ENCODE peak calls at places on chromosome 15, in nine cellular contexts. L is mammary epithelial cell, K is stomach, N is SK-N-SH, B is A549, M is PC-3, G is psoas muscle, F is IMR-90, P is pancreas. T is an unnamed sample. For H3K4me1, the result is how much of the 10 kb centered on the place peaks cover.

GRCh38 chr15:83565553-83566159 is 88.3 kb upstream of the ADAMTSL3 start:
- DNase-seq in G (no peak), N (peak), B (peak), F (peak), K (no peak), P (no peak), L (peak), M (peak), T (peak)

GRCh38 chr15:45377630-45378148 is 655 bp downstream of the GATM start:
- DNase-seq in L (no peak), F (no peak), B (no peak), N (peak), G (peak), M (no peak), K (peak), P (peak), T (peak)

GRCh38 chr15:93073465-93073952 is 15.5 kb downstream of the RGMA start:
- DNase-seq in M (no peak), P (peak), K (no peak), G (peak), N (no peak), B (no peak), L (no peak), F (no peak), T (no peak)

GRCh38 chr15:93948728-93949127 is 282.6 kb upstream of the MCTP2 start:
- DNase-seq in M (no peak), B (no peak), L (no peak), P (no peak), G (no peak), N (no peak), F (no peak), K (no peak), T (no peak)

GRCh38 chr15:91271565-91272153 is 171.6 kb downstream of the SV2B start:
- DNase-seq in F (peak), P (no peak), N (peak), M (peak), G (no peak), B (peak), K (peak), L (peak), T (peak)

GRCh38 chr15:96035091-96035490 is 295.4 kb upstream of the NR2F2 start:
- DNase-seq in G (no peak), B (no peak), F (no peak), P (no peak), L (no peak), M (no peak), N (no peak), K (no peak), T (no peak)

GRCh38 chr15:90905306-90906180 is 2.4 kb downstream of the MAN2A2 start:
- DNase-seq in L (no peak), G (peak), K (no peak), M (no peak), F (no peak), N (no peak), B (no peak), P (no peak), T (no peak)

GRCh38 chr15:71753346-71753745 is 57.0 kb upstream of the NR2E3 start:
- DNase-seq in L (peak), G (no peak), P (no peak), B (peak), F (peak), K (no peak), M (peak), N (no peak), T (peak)

GRCh38 chr15:38652998-38653397 is 88.4 kb upstream of the RASGRP1 start:
- DNase-seq in F (no peak), N (no peak), P (no peak), K (no peak), L (no peak), G (no peak), B (no peak), M (no peak), T (no peak)

GRCh38 chr15:38169982-38170381 is 82.7 kb upstream of the SPRED1 start:
- DNase-seq in B (no peak), K (no peak), N (no peak), P (no peak), G (no peak), M (no peak), L (no peak), F (peak), T (peak)

GRCh38 chr15:70713547-70714414 is 49.6 kb downstream of the UACA start:
- DNase-seq in N (no peak), B (no peak), K (no peak), M (no peak), G (no peak), F (peak), P (no peak), L (no peak), T (peak)

GRCh38 chr15:89128320-89129122 is 40.3 kb downstream of the ABHD2 start:
- DNase-seq in F (no peak), K (no peak), N (no peak), M (no peak), P (no peak), L (peak), B (no peak), G (no peak), T (no peak)

GRCh38 chr15:77059761-77060345 is 11.1 kb downstream of the TSPAN3 start:
- DNase-seq in B (no peak), P (no peak), M (no peak), L (no peak), K (no peak), G (no peak), F (peak), N (no peak), T (peak)

GRCh38 chr15:62135532-62136134 is 29.5 kb downstream of the C2CD4B start:
- DNase-seq in F (peak), G (no peak), K (peak), B (peak), M (peak), P (peak), L (peak), N (no peak), T (peak)

GRCh38 chr15:96774216-96774615 is 443.7 kb downstream of the NR2F2 start:
- DNase-seq in N (no peak), G (no peak), K (no peak), B (no peak), M (no peak), P (no peak), L (no peak), F (no peak), T (no peak)

GRCh38 chr15:53193149-53193548 is 403.0 kb upstream of the ONECUT1 start:
- DNase-seq in G (no peak), F (no peak), P (no peak), K (no peak), M (peak), B (peak), L (peak), N (no peak), T (peak)

GRCh38 chr15:79863886-79864285 is 32.9 kb downstream of the MTHFS start:
- DNase-seq in K (no peak), N (no peak), B (no peak), F (peak), G (no peak), P (no peak), M (peak), L (peak), T (peak)

GRCh38 chr15:50425219-50425618 is 1.0 kb downstream of the USP8 start:
- DNase-seq in M (no peak), N (no peak), K (no peak), F (no peak), G (no peak), B (no peak), P (no peak), L (no peak), T (peak)

GRCh38 chr15:98519767-98520166 is 128.6 kb upstream of the IGF1R start:
- DNase-seq in N (no peak), K (no peak), M (no peak), F (no peak), L (no peak), G (no peak), P (no peak), B (no peak), T (no peak)

GRCh38 chr15:78434134-78434533 is 3.9 kb upstream of the IREB2 start:
- DNase-seq in G (no peak), K (no peak), B (no peak), N (no peak), F (no peak), P (no peak), M (no peak), L (no peak), T (no peak)

GRCh38 chr15:72445426-72445825 is 28.7 kb upstream of the ARIH1 start:
- DNase-seq in L (no peak), M (no peak), K (no peak), B (no peak), N (peak), G (no peak), P (no peak), F (no peak), T (no peak)

GRCh38 chr15:39792954-39793353 is 10.3 kb upstream of the FSIP1 start:
- DNase-seq in P (no peak), M (no peak), F (peak), L (no peak), N (peak), G (no peak), K (no peak), B (no peak), T (peak)

GRCh38 chr15:45449878-45450277 is 71.5 kb upstream of the GATM start:
- DNase-seq in N (no peak), F (no peak), B (no peak), P (peak), M (peak), L (peak), G (no peak), K (peak), T (no peak)

GRCh38 chr15:78739996-78740903 is 71.0 kb downstream of the ADAMTS7 start:
- DNase-seq in F (peak), N (peak), B (peak), P (peak), G (peak), K (peak), L (peak), M (peak), T (peak)

GRCh38 chr15:67955256-67955655 is 98.9 kb upstream of the PIAS1 start:
- DNase-seq in P (no peak), G (no peak), B (no peak), F (no peak), L (no peak), K (no peak), N (no peak), M (no peak), T (no peak)

GRCh38 chr15:41494190-41494921 is 682 bp downstream of the ITPKA start:
- DNase-seq in B (peak), L (no peak), K (peak), P (peak), F (no peak), G (no peak), M (peak), N (peak), T (peak)

GRCh38 chr15:88219623-88220022 is 36.9 kb downstream of the NTRK3 start:
- DNase-seq in M (no peak), K (no peak), F (no peak), N (no peak), P (no peak), G (no peak), B (no peak), L (no peak), T (no peak)

GRCh38 chr15:95440712-95441111 is 889.8 kb upstream of the NR2F2 start:
- DNase-seq in K (no peak), P (no peak), F (peak), M (no peak), N (no peak), B (no peak), G (no peak), L (no peak), T (no peak)

GRCh38 chr15:50344006-50344464 is 11.0 kb downstream of the GABPB1 start:
- DNase-seq in N (no peak), K (no peak), P (no peak), F (no peak), L (no peak), B (no peak), G (no peak), M (no peak), T (no peak)

GRCh38 chr15:57784081-57784488 is 77.6 kb downstream of the POLR2M start:
- DNase-seq in F (no peak), L (peak), N (no peak), B (peak), M (no peak), K (no peak), G (peak), P (no peak), T (peak)

GRCh38 chr15:72063186-72063585 is 54.8 kb downstream of the MYO9A start:
- DNase-seq in N (no peak), K (no peak), G (no peak), P (no peak), M (no peak), B (no peak), F (peak), L (peak), T (peak)

GRCh38 chr15:78455749-78456148 is 17.7 kb downstream of the IREB2 start:
- DNase-seq in L (no peak), M (no peak), F (no peak), B (no peak), K (no peak), P (no peak), N (no peak), G (peak), T (peak)

GRCh38 chr15:70033529-70034140 is 64.1 kb downstream of the TLE3 start:
- DNase-seq in M (no peak), N (peak), L (peak), F (peak), B (no peak), K (no peak), P (peak), G (no peak), T (peak)

GRCh38 chr15:66898656-66899402 is 166.6 kb upstream of the SMAD3 start:
- DNase-seq in G (no peak), M (no peak), P (no peak), B (no peak), L (no peak), N (no peak), K (no peak), F (no peak), T (no peak)

GRCh38 chr15:88624156-88624970 is 3.2 kb downstream of the AEN start:
- DNase-seq in P (peak), N (peak), G (no peak), B (no peak), M (no peak), K (no peak), F (peak), L (no peak), T (peak)

GRCh38 chr15:35979608-35980007 is 433.6 kb upstream of the DPH6 start:
- DNase-seq in N (no peak), P (no peak), M (no peak), F (peak), K (no peak), L (no peak), B (no peak), G (no peak), T (no peak)

GRCh38 chr15:99564221-99565030 is 1.4 kb upstream of the MEF2A start:
- DNase-seq in F (peak), P (no peak), G (peak), N (no peak), L (no peak), K (no peak), M (no peak), B (no peak), T (peak)

GRCh38 chr15:99565281-99566156 is at the start of gene MEF2A:
- DNase-seq in N (peak), B (peak), F (peak), K (peak), M (peak), L (peak), P (peak), G (peak), T (peak)

GRCh38 chr15:99566157-99566900 is 545 bp downstream of the MEF2A start:
- DNase-seq in M (peak), F (no peak), B (no peak), P (peak), G (peak), K (no peak), N (peak), L (peak), T (peak)

GRCh38 chr15:99562238-99562637 is 3.5 kb upstream of the MEF2A start:
- DNase-seq in P (no peak), K (no peak), B (no peak), G (no peak), N (no peak), F (no peak), M (no peak), L (no peak), T (no peak)

GRCh38 chr15:99565031-99565280 is 828 bp upstream of the MEF2A start:
- DNase-seq in N (no peak), F (no peak), P (no peak), L (no peak), K (no peak), G (no peak), B (no peak), M (no peak), T (no peak)
- H3K4me1 ChIP-seq in N (under half), F (under half), P (under half), L (under half), K (under half), G (under half), B (under half), M (under half), T (under half)

GRCh38 chr15:27365441-27365840 is 394.5 kb downstream of the GABRG3 start:
- DNase-seq in K (no peak), N (no peak), M (no peak), L (no peak), G (no peak), F (no peak), B (no peak), P (no peak), T (no peak)

GRCh38 chr15:27359586-27359985 is 388.6 kb downstream of the GABRG3 start:
- DNase-seq in G (no peak), L (no peak), B (no peak), N (no peak), K (no peak), F (no peak), M (no peak), P (no peak), T (no peak)

GRCh38 chr15:27358751-27359434 is 387.9 kb downstream of the GABRG3 start:
- DNase-seq in K (no peak), P (peak), L (no peak), B (peak), G (no peak), M (peak), F (no peak), N (peak), T (peak)

GRCh38 chr15:27361418-27361817 is 390.4 kb downstream of the GABRG3 start:
- DNase-seq in F (no peak), N (no peak), G (no peak), L (no peak), P (no peak), M (no peak), K (no peak), B (no peak), T (no peak)
- H3K4me1 ChIP-seq in F (under half), N (under half), G (under half), L (under half), P (under half), M (under half), K (under half), B (under half), T (under half)

GRCh38 chr15:101368086-101368780 is 73.2 kb upstream of the SNRPA1 start:
- DNase-seq in B (no peak), K (peak), L (no peak), G (peak), P (no peak), F (no peak), M (no peak), N (no peak), T (no peak)
- H3K4me1 ChIP-seq in B (under half), K (under half), L (under half), G (under half), P (under half), F (under half), M (under half), N (under half), T (under half)

GRCh38 chr15:85583404-85584390 is 203.3 kb downstream of the AKAP13 start:
- DNase-seq in P (no peak), M (peak), L (peak), N (no peak), K (peak), F (peak), G (peak), B (peak), T (no peak)
- H3K4me1 ChIP-seq in P (under half), M (half or more), L (under half), N (under half), K (half or more), F (under half), G (half or more), B (half or more), T (under half)

GRCh38 chr15:64462492-64462891 is 2.1 kb downstream of the ZNF609 start:
- DNase-seq in N (no peak), G (no peak), P (no peak), L (no peak), K (no peak), B (no peak), M (no peak), F (no peak), T (no peak)

GRCh38 chr15:64464271-64465005 is 4.1 kb downstream of the ZNF609 start:
- DNase-seq in M (no peak), G (no peak), N (no peak), L (no peak), P (no peak), B (no peak), F (peak), K (no peak), T (peak)

GRCh38 chr15:64472161-64472560 is 11.8 kb downstream of the ZNF609 start:
- DNase-seq in L (no peak), M (no peak), K (no peak), B (no peak), F (no peak), N (no peak), P (no peak), G (no peak), T (no peak)

GRCh38 chr15:64461577-64462162 is 1.3 kb downstream of the ZNF609 start:
- DNase-seq in M (no peak), P (no peak), F (peak), G (no peak), K (peak), B (peak), N (peak), L (no peak), T (peak)

DNA sequence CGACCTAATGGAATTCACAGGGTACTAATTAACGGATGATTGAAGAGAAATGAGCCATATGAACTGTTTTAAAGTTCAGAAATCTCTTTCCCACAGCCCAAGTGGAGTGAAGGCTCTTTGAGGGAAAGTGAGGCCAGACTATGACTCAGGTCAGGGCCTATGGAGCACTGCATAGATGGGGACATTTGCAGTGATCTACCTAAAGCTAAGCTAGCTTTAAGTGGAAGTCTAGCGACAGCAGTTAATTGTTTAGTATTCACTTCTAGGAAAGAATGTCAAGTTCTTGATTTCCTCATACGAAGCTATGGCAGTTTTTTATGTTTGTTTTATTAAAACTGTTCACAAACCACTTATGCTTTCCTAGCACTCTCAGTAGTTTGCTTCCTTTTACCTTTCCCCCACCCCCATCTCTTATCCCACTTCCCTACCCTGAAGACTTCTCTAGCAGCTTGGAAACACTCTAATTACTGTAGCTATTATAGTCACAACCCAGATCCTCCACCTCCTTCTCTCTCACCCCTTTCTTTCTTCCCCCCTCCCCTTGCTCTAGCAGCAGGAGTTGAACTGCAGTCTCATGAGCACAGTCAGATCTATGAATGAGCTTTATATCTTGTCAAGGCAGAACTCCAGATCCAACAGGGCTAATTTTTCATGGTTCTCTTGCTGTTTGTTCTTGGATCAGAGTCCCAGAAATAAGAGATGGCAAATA is 6.2 kb downstream of the ZNF609 start:
- DNase-seq in L (no peak), G (no peak), P (no peak), B (no peak), M (no peak), N (no peak), K (no peak), F (no peak), T (no peak)
- H3K4me1 ChIP-seq in L (under half), G (under half), P (under half), B (under half), M (under half), N (under half), K (half or more), F (under half), T (under half)